ENCODE peak calls at places on chromosomes 12 and 14, in six cellular contexts. P is ovary; U is Calu3; M is activated gamma-delta T cell treated with anti-CD3 and anti-CD28 coated beads, Interleukin-2, amount 50 U/mL, for 16 hours; J is tibial nerve; G is hippocampal formation. T is an unnamed sample.

GRCh38 chr12:121611306-121611705 is 15.0 kb upstream of the ORAI1 start:
- DNase-seq in G (no peak), J (no peak), M (no peak), P (peak; percentile 48), U (peak; percentile 35), T (peak; percentile 27)

GRCh38 chr12:86826051-86826450 is 569.9 kb upstream of the MGAT4C start:
- DNase-seq in M (no peak), J (no peak), G (no peak), U (no peak), P (no peak), T (no peak)

GRCh38 chr12:14771651-14772137 is 31.6 kb downstream of the WBP11 start:
- DNase-seq in J (no peak), P (no peak), U (no peak), M (peak; percentile 18), G (no peak), T (no peak)

GRCh38 chr14:52871606-52872005 is 79.2 kb downstream of the FERMT2 start:
- DNase-seq in U (no peak), P (no peak), M (no peak), G (no peak), J (no peak), T (no peak)

GRCh38 chr12:116984098-116984497 is 73.3 kb downstream of the FBXW8 start:
- DNase-seq in J (no peak), G (no peak), U (no peak), M (no peak), P (no peak), T (no peak)

GRCh38 chr12:57518920-57519757 is 1.2 kb downstream of the DDIT3 start:
- DNase-seq in P (peak; percentile 59), J (no peak), M (no peak), U (no peak), G (no peak), T (peak; percentile 34)

GRCh38 chr12:121992059-121992879 is 29.4 kb upstream of the BCL7A start:
- DNase-seq in J (no peak), U (peak; percentile 47), M (peak; percentile 21), P (no peak), G (no peak), T (peak; percentile 94)

GRCh38 chr12:13896063-13896626 is 85.3 kb downstream of the GRIN2B start:
- DNase-seq in U (no peak), M (no peak), J (no peak), P (no peak), G (no peak), T (peak; percentile 35)

GRCh38 chr14:63432228-63432627 is 110.9 kb downstream of the PPP2R5E start:
- DNase-seq in P (no peak), U (no peak), J (no peak), G (no peak), M (no peak), T (no peak)

GRCh38 chr14:100271247-100271939 is 32.4 kb downstream of the YY1 start:
- DNase-seq in M (no peak), J (no peak), G (no peak), P (no peak), U (peak; percentile 56), T (peak; percentile 21)

GRCh38 chr12:17278946-17279345 is 673.0 kb upstream of the LMO3 start:
- DNase-seq in G (no peak), M (no peak), J (no peak), P (no peak), U (no peak), T (no peak)

GRCh38 chr14:24995016-24995415 is 54.9 kb downstream of the STXBP6 start:
- DNase-seq in P (no peak), J (no peak), U (no peak), G (no peak), M (no peak), T (no peak)

GRCh38 chr14:32564591-32564990 is 235.5 kb downstream of the AKAP6 start:
- DNase-seq in P (no peak), M (no peak), G (peak; percentile 33), J (no peak), U (no peak), T (no peak)

GRCh38 chr12:51196547-51196946 is 21.3 kb downstream of the POU6F1 start:
- DNase-seq in G (no peak), J (no peak), U (no peak), M (no peak), P (no peak), T (no peak)

GRCh38 chr12:131190965-131191364 is 237.3 kb downstream of the ADGRD1 start:
- DNase-seq in G (no peak), U (no peak), J (no peak), P (no peak), M (no peak), T (no peak)

GRCh38 chr12:31207799-31208465 is 118.0 kb downstream of the SINHCAF start:
- DNase-seq in U (no peak), P (no peak), G (no peak), M (no peak), J (no peak), T (no peak)

GRCh38 chr12:8078400-8078799 is 3.7 kb upstream of the NECAP1 start:
- DNase-seq in G (peak; percentile 15), P (no peak), U (peak; percentile 58), J (no peak), M (peak; percentile 40), T (peak; percentile 69)

GRCh38 chr12:58639323-58639934 is 280.9 kb downstream of the LRIG3 start:
- DNase-seq in M (no peak), U (no peak), P (no peak), G (no peak), J (no peak), T (no peak)

GRCh38 chr14:76776306-76777251 is 15.3 kb downstream of the VASH1 start:
- DNase-seq in J (no peak), U (no peak), M (no peak), P (no peak), G (no peak), T (no peak)

GRCh38 chr12:14066021-14066420 is 84.6 kb upstream of the GRIN2B start:
- DNase-seq in U (no peak), P (no peak), G (no peak), J (no peak), M (no peak), T (no peak)

GRCh38 chr12:53586745-53587144 is 39.4 kb downstream of the ATF7 start:
- DNase-seq in G (no peak), U (no peak), P (no peak), J (no peak), M (no peak), T (peak; percentile 4)

GRCh38 chr12:51905507-51906438 is 1.5 kb upstream of the ACVRL1 start:
- DNase-seq in M (no peak), J (peak; percentile 77), U (no peak), P (no peak), G (no peak), T (no peak)

GRCh38 chr12:92779902-92780301 is 77.1 kb downstream of the PLEKHG7 start:
- DNase-seq in G (no peak), J (no peak), P (no peak), U (no peak), M (no peak), T (no peak)